ENCODE peak calls at places on chromosome 11, in six cellular contexts. T is transverse colon; K is T-cell; W is GM13977; R is SW480; Z is stimulated activated CD8-positive, alpha-beta memory T cell treated with anti-CD3 and anti-CD28 coated beads, Interleukin-7, amount 100 ng/mL, for 24 hours. X is an unnamed sample.

GRCh38 chr11:36149538-36150242 is 139.5 kb downstream of the COMMD9 start:
- DNase-seq in Z (no peak), R (peak; percentile 95), W (peak; percentile 74), K (no peak), T (peak; percentile 24), X (peak; percentile 96)

GRCh38 chr11:1780700-1781592 is 17.2 kb upstream of the CTSD start:
- DNase-seq in K (no peak), R (no peak), Z (no peak), T (no peak), W (no peak), X (no peak)

GRCh38 chr11:67270256-67271211 is 4.3 kb downstream of the GRK2 start:
- DNase-seq in W (no peak), R (no peak), Z (no peak), K (no peak), T (peak; percentile 63), X (peak; percentile 33)

GRCh38 chr11:77267910-77268309 is 33.6 kb downstream of the GDPD4 start:
- DNase-seq in T (no peak), Z (no peak), K (no peak), R (no peak), W (no peak), X (no peak)

GRCh38 chr11:1928038-1928890 is 8.8 kb downstream of the TNNT3 start:
- DNase-seq in W (peak; percentile 31), Z (no peak), R (no peak), K (no peak), T (no peak), X (no peak)

GRCh38 chr11:117143390-117143789 is 697 bp upstream of the PAFAH1B2 start:
- DNase-seq in Z (no peak), R (peak; percentile 67), T (peak; percentile 58), K (no peak), W (peak; percentile 56), X (peak; percentile 67)

GRCh38 chr11:109001585-109001984 is 336.7 kb downstream of the DDX10 start:
- DNase-seq in Z (no peak), R (no peak), K (no peak), T (no peak), W (no peak), X (no peak)

GRCh38 chr11:123543796-123544195 is 110.6 kb downstream of the SCN3B start:
- DNase-seq in T (no peak), W (no peak), R (no peak), Z (no peak), K (no peak), X (no peak)

GRCh38 chr11:4559527-4560440 is 14.8 kb downstream of the OR52M1 start:
- DNase-seq in K (no peak), R (no peak), T (no peak), W (no peak), Z (no peak), X (no peak)

GRCh38 chr11:15289718-15290117 is 175.0 kb downstream of the INSC start:
- DNase-seq in R (no peak), Z (no peak), K (no peak), T (no peak), W (no peak), X (no peak)

GRCh38 chr11:124892750-124893454 is 4.8 kb downstream of the ROBO4 start:
- DNase-seq in W (no peak), K (no peak), T (no peak), R (no peak), Z (no peak), X (no peak)

GRCh38 chr11:17827006-17827405 is 92.4 kb downstream of the KCNC1 start:
- DNase-seq in R (no peak), K (no peak), W (no peak), Z (no peak), T (no peak), X (peak; percentile 9)

GRCh38 chr11:123381817-123382554 is 48.1 kb upstream of the GRAMD1B start:
- DNase-seq in T (no peak), R (no peak), K (no peak), Z (peak; percentile 26), W (no peak), X (no peak)

GRCh38 chr11:34145847-34146381 is 40.5 kb downstream of the NAT10 start:
- DNase-seq in Z (no peak), K (no peak), W (peak; percentile 64), T (no peak), R (no peak), X (no peak)

GRCh38 chr11:3123761-3124733 is 41.1 kb downstream of the OSBPL5 start:
- DNase-seq in R (peak; percentile 19), W (no peak), Z (no peak), K (no peak), T (peak; percentile 81), X (peak; percentile 90)

GRCh38 chr11:118917488-118918127 is 8.1 kb downstream of the BCL9L start:
- DNase-seq in Z (no peak), R (peak; percentile 94), K (peak; percentile 63), T (peak; percentile 77), W (no peak), X (peak; percentile 71)

GRCh38 chr11:47394050-47394321 is 14.4 kb upstream of the SLC39A13 start:
- DNase-seq in K (no peak), R (no peak), T (no peak), W (no peak), Z (no peak), X (no peak)

GRCh38 chr11:115157247-115157646 is 347.0 kb downstream of the CADM1 start:
- DNase-seq in T (no peak), K (no peak), Z (no peak), W (no peak), R (no peak), X (no peak)

GRCh38 chr11:3859373-3859881 is 4.0 kb downstream of the STIM1 start:
- DNase-seq in T (peak; percentile 54), R (no peak), K (no peak), Z (no peak), W (peak; percentile 63), X (no peak)

GRCh38 chr11:72932132-72932570 is 117.9 kb downstream of the ATG16L2 start:
- DNase-seq in Z (no peak), K (no peak), T (no peak), W (no peak), R (no peak), X (no peak)

GRCh38 chr11:76551400-76551799 is 106.6 kb downstream of the EMSY start:
- DNase-seq in W (no peak), R (peak; percentile 16), Z (no peak), K (no peak), T (no peak), X (no peak)

GRCh38 chr11:130553306-130553705 is 104.9 kb downstream of the ADAMTS15 start:
- DNase-seq in W (no peak), T (no peak), Z (no peak), K (no peak), R (no peak), X (no peak)

GRCh38 chr11:67098799-67099198 is 20.3 kb upstream of the KDM2A start:
- DNase-seq in Z (no peak), K (no peak), R (no peak), T (no peak), W (no peak), X (no peak)

GRCh38 chr11:119262668-119263351 is 54.1 kb downstream of the MCAM start:
- DNase-seq in Z (no peak), W (peak; percentile 31), K (no peak), T (no peak), R (no peak), X (no peak)

GRCh38 chr11:56048480-56048879 is 21.0 kb downstream of the OR5AS1 start:
- DNase-seq in Z (no peak), R (no peak), K (no peak), W (no peak), T (no peak), X (no peak)

GRCh38 chr11:79312591-79313267 is 128.1 kb downstream of the TENM4 start:
- DNase-seq in T (no peak), W (no peak), K (no peak), Z (no peak), R (no peak), X (no peak)

GRCh38 chr11:64629796-64630562 is 39.0 kb downstream of the SLC22A12 start:
- DNase-seq in K (no peak), R (no peak), Z (no peak), T (peak; percentile 54), W (no peak), X (no peak)

GRCh38 chr11:68542617-68543016 is 82.1 kb downstream of the PPP6R3 start:
- DNase-seq in T (no peak), W (no peak), K (no peak), Z (no peak), R (no peak), X (no peak)

GRCh38 chr11:8813658-8814057 is 97.3 kb upstream of the AKIP1 start:
- DNase-seq in K (peak; percentile 9), T (peak; percentile 80), W (peak; percentile 87), Z (peak; percentile 37), R (peak; percentile 76), X (peak; percentile 95)

X was measured in HT-29.